ENCODE peak calls at places on chromosomes 13 and 19, in five cellular contexts. A is ACHN, S is heart left ventricle, G is T-helper 9 cell, D is LNCaP clone FGC. O is an unnamed sample.

GRCh38 chr19:28076628-28077027 is 1136.3 kb downstream of the UQCRFS1 start:
- DNase-seq in A (no peak), S (no peak), G (no peak), D (no peak), O (no peak)

GRCh38 chr13:80873589-80873988 is 532.7 kb upstream of the SPRY2 start:
- DNase-seq in A (no peak), S (no peak), G (no peak), D (no peak), O (no peak)

GRCh38 chr13:20190481-20191310 is 2.0 kb downstream of the GJB2 start:
- DNase-seq in A (peak; percentile 57), S (no peak), G (no peak), D (no peak), O (no peak)

GRCh38 chr13:95164830-95165229 is 136.4 kb downstream of the ABCC4 start:
- DNase-seq in A (no peak), S (no peak), G (no peak), D (no peak), O (no peak)

GRCh38 chr19:49684983-49685553 is 4.3 kb upstream of the ADM5 start:
- DNase-seq in A (no peak), S (no peak), G (no peak), D (no peak), O (no peak)

GRCh38 chr19:18924684-18925213 is 5.2 kb downstream of the DDX49 start:
- DNase-seq in A (no peak), S (no peak), G (no peak), D (no peak), O (no peak)

GRCh38 chr13:49810825-49811526 is 18.5 kb upstream of the KPNA3 start:
- DNase-seq in A (no peak), S (no peak), G (no peak), D (no peak), O (no peak)

GRCh38 chr13:29284726-29285125 is 310.8 kb downstream of the SLC7A1 start:
- DNase-seq in A (peak; percentile 2), S (no peak), G (no peak), D (no peak), O (no peak)

GRCh38 chr19:1074512-1075283 is 7.7 kb downstream of the ARHGAP45 start:
- DNase-seq in A (peak; percentile 66), S (peak; percentile 91), G (peak; percentile 99), D (no peak), O (peak; percentile 53)

GRCh38 chr13:112804374-112804773 is 114.5 kb downstream of the ATP11A start:
- DNase-seq in A (no peak), S (no peak), G (no peak), D (no peak), O (no peak)

GRCh38 chr13:48504606-48505369 is 28.1 kb downstream of the RCBTB2 start:
- DNase-seq in A (no peak), S (no peak), G (no peak), D (no peak), O (no peak)

GRCh38 chr19:16018801-16019551 is 57.3 kb upstream of the TPM4 start:
- DNase-seq in A (no peak), S (no peak), G (no peak), D (no peak), O (no peak)

GRCh38 chr19:871446-872265 is 12.2 kb downstream of the CFD start:
- DNase-seq in A (no peak), S (no peak), G (no peak), D (no peak), O (no peak)

GRCh38 chr13:61908906-61909305 is 493.3 kb upstream of the PCDH20 start:
- DNase-seq in A (no peak), S (no peak), G (no peak), D (no peak), O (no peak)

GRCh38 chr19:50580970-50581636 is 12.9 kb upstream of the LRRC4B start:
- DNase-seq in A (peak; percentile 18), S (no peak), G (no peak), D (no peak), O (peak; percentile 93)

GRCh38 chr13:101755228-101755887 is 302.9 kb downstream of the ITGBL1 start:
- DNase-seq in A (no peak), S (no peak), G (no peak), D (no peak), O (no peak)

GRCh38 chr13:19681517-19681916 is 48.1 kb downstream of the MPHOSPH8 start:
- DNase-seq in A (no peak), S (no peak), G (no peak), D (no peak), O (no peak)

GRCh38 chr19:1608414-1609391 is 3.4 kb upstream of the UQCR11 start:
- DNase-seq in A (peak; percentile 31), S (no peak), G (peak; percentile 23), D (no peak), O (no peak)

GRCh38 chr19:16969127-16969526 is 57.5 kb downstream of the CPAMD8 start:
- DNase-seq in A (no peak), S (no peak), G (no peak), D (no peak), O (no peak)

GRCh38 chr13:107865643-107866006 is 349.7 kb downstream of the LIG4 start:
- DNase-seq in A (peak; percentile 45), S (no peak), G (no peak), D (no peak), O (no peak)

GRCh38 chr13:110640591-110641029 is 25.3 kb downstream of the NAXD start:
- DNase-seq in A (no peak), S (peak; percentile 48), G (no peak), D (no peak), O (no peak)

GRCh38 chr19:13827656-13828055 is 32.4 kb downstream of the ZSWIM4 start:
- DNase-seq in A (no peak), S (no peak), G (no peak), D (no peak), O (no peak)

O was measured in Caki2.